ENCODE peak calls at places on chromosomes 12 and 14, in five cellular contexts. K is HepG2, L is K562, D is SK-N-SH, E is GM12878. A is an unnamed sample.

GRCh38 chr12:63918788-63919300 is 74.3 kb downstream of the SRGAP1 start:
- DNase-seq in D (no peak), K (peak), E (no peak), L (no peak), A (no peak)

GRCh38 chr12:73935817-73936216 is 601.8 kb upstream of the ATXN7L3B start:
- DNase-seq in E (no peak), D (no peak), L (no peak), K (no peak), A (no peak)

GRCh38 chr14:95979339-95980042 is 59.7 kb upstream of the C14orf132 start:
- DNase-seq in E (no peak), K (no peak), D (peak), L (no peak), A (no peak)

GRCh38 chr12:76595056-76595455 is 35.5 kb upstream of the OSBPL8 start:
- DNase-seq in K (no peak), D (no peak), E (no peak), L (no peak), A (no peak)

GRCh38 chr14:100105357-100106169 is 40.3 kb downstream of the EVL start:
- DNase-seq in D (no peak), K (no peak), E (no peak), L (no peak), A (peak)

GRCh38 chr12:50614167-50614762 is 109.5 kb downstream of the DIP2B start:
- DNase-seq in D (no peak), E (no peak), K (no peak), L (peak), A (no peak)

GRCh38 chr12:69714542-69714941 is 15.4 kb upstream of the BEST3 start:
- DNase-seq in E (no peak), K (no peak), D (peak), L (no peak), A (no peak)

GRCh38 chr14:45072121-45072520 is 11.8 kb upstream of the PRPF39 start:
- DNase-seq in E (no peak), D (no peak), K (no peak), L (no peak), A (no peak)

GRCh38 chr12:124632510-124632909 is 65.1 kb upstream of the NCOR2 start:
- DNase-seq in L (peak), E (no peak), K (no peak), D (peak), A (no peak)

GRCh38 chr12:127054531-127054930 is 1212.4 kb upstream of the TMEM132C start:
- DNase-seq in E (no peak), L (no peak), D (no peak), K (no peak), A (no peak)

GRCh38 chr14:74611672-74612345 is at the start of gene LTBP2:
- DNase-seq in L (no peak), D (peak), E (no peak), K (no peak), A (no peak)

GRCh38 chr14:37139710-37140109 is 32.7 kb downstream of the SLC25A21 start:
- DNase-seq in D (no peak), E (no peak), L (no peak), K (no peak), A (no peak)

GRCh38 chr12:22282283-22282682 is 52.2 kb downstream of the ST8SIA1 start:
- DNase-seq in K (no peak), L (no peak), D (no peak), E (no peak), A (no peak)
- TF ChIP-seq GABPA in K (no peak), L (no peak), D (no peak), E (no peak), A (no peak)

DNA sequence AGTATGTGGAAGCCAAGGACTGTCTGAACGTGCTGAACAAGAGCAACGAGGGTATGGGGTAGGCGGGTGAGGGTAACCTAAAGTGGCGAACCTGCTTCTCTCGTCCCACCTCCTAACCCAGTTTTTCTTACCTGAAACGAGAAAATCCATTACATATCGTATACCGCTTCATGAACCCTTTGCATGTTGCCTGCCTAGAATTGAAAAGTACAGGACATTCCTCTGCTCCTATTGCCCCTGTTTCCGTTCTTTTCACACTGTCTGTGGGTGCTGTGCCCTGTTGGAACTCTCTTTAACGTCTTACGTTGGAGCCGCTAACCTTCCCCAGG is 513 bp downstream of the PFDN5 start:
- DNase-seq in L (no peak), D (no peak), E (no peak), K (no peak), A (no peak)
- H3K27ac ChIP-seq in L (peak), D (peak), E (peak), K (peak), A (peak)

GRCh38 chr14:71142375-71143038 is 235.2 kb downstream of the PCNX1 start:
- DNase-seq in E (peak), D (no peak), K (no peak), L (no peak), A (peak)
- TF ChIP-seq CTCF in E (no peak), D (no peak), K (no peak), L (no peak), A (no peak)

GRCh38 chr12:41189395-41190251 is 1.5 kb downstream of the PDZRN4 start:
- DNase-seq in D (peak), E (no peak), K (no peak), L (no peak), A (no peak)
- TF ChIP-seq GABPA in D (no peak), E (no peak), K (no peak), L (no peak), A (no peak)

A was measured in HL-60.